ENCODE peak calls at places on chromosomes 5 and 9, in five cellular contexts. E, F, U, Y and Q are unnamed samples.

GRCh38 chr9:82924243-82924605 is 138.7 kb downstream of the RASEF start:
- DNase-seq in E (no peak), F (no peak), U (no peak), Y (no peak), Q (no peak)

GRCh38 chr5:139696894-139697658 is 48.9 kb downstream of the CXXC5 start:
- DNase-seq in E (peak; percentile 55), F (peak; percentile 78), U (no peak), Y (peak; percentile 87), Q (peak; percentile 56)

GRCh38 chr5:172878585-172879433 is 44.8 kb downstream of the ERGIC1 start:
- DNase-seq in E (no peak), F (no peak), U (no peak), Y (peak; percentile 40), Q (no peak)

GRCh38 chr5:88190106-88190834 is 78.4 kb downstream of the TMEM161B start:
- DNase-seq in E (no peak), F (no peak), U (no peak), Y (no peak), Q (no peak)

GRCh38 chr5:67986761-67987160 is 228.8 kb upstream of the PIK3R1 start:
- DNase-seq in E (no peak), F (no peak), U (no peak), Y (no peak), Q (no peak)

GRCh38 chr5:154087260-154087659 is 48.5 kb downstream of the MFAP3 start:
- DNase-seq in E (no peak), F (peak; percentile 33), U (no peak), Y (no peak), Q (no peak)

GRCh38 chr5:32507738-32508434 is 63.3 kb upstream of the ZFR start:
- DNase-seq in E (no peak), F (no peak), U (no peak), Y (no peak), Q (peak; percentile 47)

GRCh38 chr5:9545301-9545958 is 445 bp downstream of the SEMA5A start:
- DNase-seq in E (peak; percentile 30), F (no peak), U (no peak), Y (peak; percentile 43), Q (peak; percentile 27)

GRCh38 chr5:392431-392988 is 50.5 kb upstream of the EXOC3 start:
- DNase-seq in E (no peak), F (peak; percentile 100), U (no peak), Y (no peak), Q (peak; percentile 83)

GRCh38 chr9:83708515-83709158 is 879 bp upstream of the UBQLN1 start:
- DNase-seq in E (peak; percentile 85), F (peak; percentile 85), U (peak; percentile 75), Y (peak; percentile 70), Q (peak; percentile 88)

GRCh38 chr5:172765766-172766286 is 5.2 kb downstream of the DUSP1 start:
- DNase-seq in E (no peak), F (no peak), U (no peak), Y (no peak), Q (peak; percentile 89)

GRCh38 chr9:91037511-91038482 is 236.2 kb downstream of the SYK start:
- DNase-seq in E (no peak), F (peak; percentile 46), U (no peak), Y (peak; percentile 59), Q (peak; percentile 81)

GRCh38 chr5:116759860-116760644 is 185.4 kb upstream of the SEMA6A start:
- DNase-seq in E (no peak), F (no peak), U (no peak), Y (no peak), Q (no peak)

GRCh38 chr9:124238546-124239140 is 19.1 kb upstream of the NEK6 start:
- DNase-seq in E (no peak), F (no peak), U (peak; percentile 3), Y (peak; percentile 0), Q (no peak)

GRCh38 chr9:13513710-13514444 is 234.4 kb upstream of the MPDZ start:
- DNase-seq in E (peak; percentile 60), F (no peak), U (no peak), Y (no peak), Q (peak; percentile 85)

GRCh38 chr5:115419794-115420585 is 123.5 kb upstream of the CCDC112 start:
- DNase-seq in E (no peak), F (peak; percentile 14), U (no peak), Y (no peak), Q (no peak)

DNA sequence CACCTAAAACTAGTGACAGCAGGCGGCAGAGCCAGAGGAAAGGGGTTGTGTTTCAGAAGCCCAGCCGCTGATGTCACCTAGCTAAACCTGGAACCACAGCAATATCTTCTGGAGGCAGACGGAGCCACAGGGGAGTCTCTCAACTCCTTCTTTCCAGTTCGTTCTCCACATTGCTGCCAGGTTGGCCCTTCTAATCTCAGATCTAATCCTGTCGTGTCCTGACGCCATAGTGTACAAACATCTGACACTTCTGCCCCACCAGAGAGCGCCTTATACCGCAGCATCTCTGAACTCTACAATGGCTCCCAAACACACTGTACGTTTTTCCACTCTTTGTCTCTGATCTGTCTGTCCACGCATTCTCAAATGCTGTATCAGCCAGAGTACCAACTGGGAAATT is 240.0 kb downstream of the SMARCA2 start:
- DNase-seq in E (no peak), F (no peak), U (no peak), Y (no peak), Q (no peak)
- TF ChIP-seq CTCF in E (no peak), F (peak; percentile 9), U (no peak), Y (no peak), Q (no peak)

DNA sequence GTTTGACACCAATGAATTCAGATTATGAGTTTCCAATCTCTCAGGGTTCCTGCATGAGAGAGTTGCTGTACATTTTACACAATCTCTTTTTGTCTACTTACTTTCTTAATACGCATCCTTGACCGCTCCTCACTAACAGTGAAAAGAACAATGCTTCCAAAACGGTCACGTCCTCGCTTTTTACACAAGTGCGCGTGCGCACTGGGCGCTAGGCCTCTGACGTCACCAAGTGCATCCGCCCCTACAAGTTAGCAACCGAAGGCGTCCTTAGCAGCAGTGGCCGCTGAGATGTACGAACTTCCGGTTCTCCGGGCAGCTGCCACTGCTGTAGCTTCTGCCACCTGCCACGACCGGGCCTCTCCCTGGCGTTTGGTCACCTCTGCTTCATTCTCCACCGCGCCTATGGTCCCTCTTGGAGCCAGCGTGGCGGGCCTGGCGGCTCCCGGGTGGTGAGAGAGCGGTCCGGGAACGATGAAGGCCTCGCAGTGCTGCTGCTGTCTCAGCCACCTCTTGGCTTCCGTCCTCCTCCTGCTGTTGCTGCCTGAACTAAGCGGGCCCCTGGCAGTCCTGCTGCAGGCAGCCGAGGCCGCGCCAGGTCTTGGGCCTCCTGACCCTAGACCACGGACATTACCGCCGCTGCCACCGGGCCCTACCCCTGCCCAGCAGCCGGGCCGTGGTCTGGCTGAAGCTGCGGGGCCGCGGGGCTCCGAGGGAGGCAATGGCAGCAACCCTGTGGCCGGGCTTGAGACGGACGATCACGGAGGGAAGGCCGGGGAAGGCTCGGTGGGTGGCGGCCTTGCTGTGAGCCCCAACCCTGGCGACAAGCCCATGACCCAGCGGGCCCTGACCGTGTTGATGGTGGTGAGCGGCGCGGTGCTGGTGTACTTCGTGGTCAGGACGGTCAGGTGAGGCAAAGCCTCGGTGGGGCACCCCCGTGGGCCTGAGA is at the start of gene FAM174A:
- DNase-seq in E (peak; percentile 94), F (peak; percentile 95), U (peak; percentile 93), Y (peak; percentile 97), Q (peak; percentile 95)
- TF ChIP-seq POLR2A in E (peak; percentile 63), F (peak; percentile 87), U (no peak), Y (peak; percentile 55), Q (no peak)

DNA sequence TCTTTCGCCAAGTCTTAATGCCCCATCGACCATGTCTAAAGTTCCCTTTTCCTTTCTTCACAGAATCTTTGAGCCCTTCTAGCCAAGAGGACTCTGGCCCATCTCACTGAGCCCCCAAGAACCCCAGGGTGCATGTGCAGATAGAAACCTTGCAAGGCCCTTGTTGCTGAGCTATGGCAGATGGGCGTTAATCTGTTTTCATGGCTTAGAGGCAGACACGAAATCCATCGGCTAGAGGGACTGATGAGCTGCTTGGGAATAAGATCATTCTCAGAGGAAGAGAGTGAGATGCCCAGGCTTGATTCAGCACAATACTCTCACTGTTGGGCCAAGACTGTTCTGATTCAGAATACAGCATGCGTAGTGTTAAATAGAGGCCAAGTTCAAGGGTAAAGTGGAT is 262.5 kb upstream of the C9orf72 start:
- DNase-seq in E (no peak), F (no peak), U (no peak), Y (no peak), Q (no peak)
- H3K4me3 ChIP-seq in E (no peak overlapping the region), F (no peak overlapping the region), U (no peak overlapping the region), Y (no peak overlapping the region), Q (no peak overlapping the region)

DNA sequence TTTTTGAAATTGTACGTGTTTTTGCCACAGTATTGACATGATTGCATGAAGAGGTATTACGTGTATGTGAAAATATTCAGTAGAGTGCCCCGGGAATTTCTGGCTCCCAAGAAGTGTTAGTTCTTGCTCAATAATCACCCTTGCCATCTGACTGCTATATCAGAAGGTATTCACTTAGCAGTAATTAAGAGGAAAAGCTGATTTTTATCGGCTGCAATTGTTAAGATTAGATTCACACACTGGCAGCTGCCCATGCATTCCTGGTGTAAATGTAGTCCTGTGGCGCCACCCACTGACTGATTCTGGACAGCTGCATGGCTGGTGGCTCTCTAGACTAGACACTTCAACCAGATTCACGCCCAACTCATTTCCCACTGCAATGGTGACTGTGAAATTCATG is 440.0 kb upstream of the ADAMTS16 start:
- DNase-seq in E (peak; percentile 73), F (peak; percentile 67), U (peak; percentile 65), Y (no peak), Q (peak; percentile 80)
- TF ChIP-seq CTCF in E (peak; percentile 45), F (peak; percentile 59), U (peak; percentile 41), Y (no peak), Q (no peak)

GRCh38 chr5:134409321-134409720 is 2.4 kb downstream of the CDKN2AIPNL start:
- DNase-seq in E (no peak), F (no peak), U (no peak), Y (no peak), Q (no peak)
- TF ChIP-seq POLR2A in E (no peak), F (no peak), U (no peak), Y (no peak), Q (no peak)

DNA sequence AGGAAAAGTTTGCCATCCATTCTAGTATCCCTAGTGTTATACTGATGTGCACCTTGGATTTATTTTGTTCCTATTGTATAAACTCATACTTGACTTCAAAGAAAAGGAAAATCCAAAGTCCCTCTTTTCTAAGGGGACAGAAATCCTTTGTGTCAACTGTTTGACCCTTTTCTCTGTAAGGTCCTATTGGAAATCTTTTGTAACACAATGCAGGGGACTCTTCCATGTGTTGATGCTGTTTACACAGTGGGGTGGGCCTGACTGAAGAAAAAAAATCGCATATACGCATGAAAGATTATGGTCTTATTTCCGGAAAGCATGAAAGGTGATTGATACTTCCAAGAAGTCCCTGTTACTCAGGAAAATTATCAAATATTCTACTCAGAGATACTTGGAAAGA is 1.0 kb upstream of the VCAN start:
- DNase-seq in E (no peak), F (no peak), U (no peak), Y (no peak), Q (no peak)
- H3K4me3 ChIP-seq in E (no peak overlapping the region), F (no peak overlapping the region), U (no peak overlapping the region), Y (no peak overlapping the region), Q (no peak overlapping the region)